ENCODE peak calls at places on chromosome 4, in ten cellular contexts. N is left ventricle myocardium superior; C is activated CD4-positive, alpha-beta T cell treated with anti-CD3 and anti-CD28 coated beads, Interleukin-2, amount 10 ng/mL, durations not matched to agents 7 days and 5 days; G is DMS79 treated with DMSO at 0.1 percent for 48 hours; I is KG1; K is NCI-H1105; M is brain microvascular endothelial cell; X is fibroblast of the conjunctiva; T is NCI-H187 treated with DMSO at 0.1 percent for 48 hours; F is lower lobe of right lung. A is an unnamed sample.

GRCh38 chr4:7395635-7396034 is 39.1 kb downstream of the PSAPL1 start:
- DNase-seq in N (no peak), C (no peak), G (no peak), I (no peak), K (no peak), M (no peak), X (no peak), T (no peak), F (no peak), A (no peak)

GRCh38 chr4:98446499-98447375 is 185.6 kb downstream of the RAP1GDS1 start:
- DNase-seq in N (no peak), C (peak), G (peak), I (peak), K (no peak), M (peak), X (peak), T (no peak), F (peak), A (no peak)

GRCh38 chr4:1008840-1009646 is 2.4 kb upstream of the FGFRL1 start:
- DNase-seq in N (peak), C (peak), G (no peak), I (no peak), K (no peak), M (no peak), X (no peak), T (no peak), F (peak), A (no peak)

GRCh38 chr4:86939123-86939522 is 4.3 kb downstream of the AFF1 start:
- DNase-seq in N (no peak), C (peak), G (no peak), I (no peak), K (no peak), M (no peak), X (no peak), T (no peak), F (no peak), A (no peak)

GRCh38 chr4:56658410-56659003 is 22.6 kb downstream of the HOPX start:
- DNase-seq in N (no peak), C (no peak), G (no peak), I (no peak), K (no peak), M (no peak), X (no peak), T (no peak), F (no peak), A (peak)

GRCh38 chr4:163085085-163085484 is 81.6 kb downstream of the NAF1 start:
- DNase-seq in N (no peak), C (no peak), G (no peak), I (no peak), K (no peak), M (no peak), X (no peak), T (no peak), F (no peak), A (no peak)

GRCh38 chr4:176499518-176499917 is 179.8 kb downstream of the SPCS3 start:
- DNase-seq in N (no peak), C (no peak), G (no peak), I (no peak), K (no peak), M (no peak), X (peak), T (no peak), F (no peak), A (peak)

GRCh38 chr4:176377705-176378302 is 58.0 kb downstream of the SPCS3 start:
- DNase-seq in N (no peak), C (no peak), G (no peak), I (no peak), K (peak), M (no peak), X (no peak), T (no peak), F (no peak), A (no peak)

GRCh38 chr4:23733911-23734458 is 155.9 kb downstream of the PPARGC1A start:
- DNase-seq in N (no peak), C (no peak), G (no peak), I (no peak), K (no peak), M (no peak), X (no peak), T (no peak), F (no peak), A (no peak)

GRCh38 chr4:46937493-46937892 is 28.4 kb upstream of the COX7B2 start:
- DNase-seq in N (no peak), C (no peak), G (no peak), I (no peak), K (no peak), M (no peak), X (no peak), T (no peak), F (no peak), A (no peak)

GRCh38 chr4:83113429-83113786 is 1.1 kb downstream of the PLAC8 start:
- DNase-seq in N (no peak), C (peak), G (no peak), I (no peak), K (no peak), M (no peak), X (no peak), T (no peak), F (no peak), A (no peak)

GRCh38 chr4:102715057-102715456 is 45.7 kb downstream of the MANBA start:
- DNase-seq in N (no peak), C (no peak), G (no peak), I (no peak), K (no peak), M (peak), X (no peak), T (no peak), F (no peak), A (no peak)

GRCh38 chr4:91087743-91088142 is 960.5 kb downstream of the CCSER1 start:
- DNase-seq in N (no peak), C (no peak), G (peak), I (no peak), K (no peak), M (no peak), X (no peak), T (no peak), F (no peak), A (no peak)

GRCh38 chr4:55906999-55907398 is 41.7 kb upstream of the CEP135 start:
- DNase-seq in N (no peak), C (no peak), G (no peak), I (no peak), K (no peak), M (no peak), X (no peak), T (no peak), F (no peak), A (no peak)

GRCh38 chr4:87950516-87950915 is 25.0 kb upstream of the SPP1 start:
- DNase-seq in N (no peak), C (no peak), G (no peak), I (no peak), K (no peak), M (no peak), X (no peak), T (no peak), F (no peak), A (no peak)

GRCh38 chr4:55029321-55029720 is 96.1 kb downstream of the KDR start:
- DNase-seq in N (no peak), C (no peak), G (no peak), I (no peak), K (no peak), M (no peak), X (no peak), T (no peak), F (no peak), A (no peak)

GRCh38 chr4:82893942-82894341 is 3.0 kb upstream of the SEC31A start:
- DNase-seq in N (no peak), C (no peak), G (no peak), I (no peak), K (no peak), M (no peak), X (no peak), T (no peak), F (no peak), A (no peak)

GRCh38 chr4:113141901-113142346 is 92.5 kb downstream of the ANK2 start:
- DNase-seq in N (no peak), C (no peak), G (peak), I (no peak), K (peak), M (peak), X (no peak), T (peak), F (no peak), A (peak)

GRCh38 chr4:159547645-159548308 is 444.9 kb downstream of the RAPGEF2 start:
- DNase-seq in N (no peak), C (no peak), G (no peak), I (no peak), K (no peak), M (no peak), X (no peak), T (no peak), F (no peak), A (no peak)

GRCh38 chr4:81452452-81453011 is 19.2 kb downstream of the RASGEF1B start:
- DNase-seq in N (no peak), C (no peak), G (peak), I (no peak), K (no peak), M (no peak), X (no peak), T (no peak), F (no peak), A (no peak)

GRCh38 chr4:139144911-139145551 is 32.0 kb downstream of the ELF2 start:
- DNase-seq in N (no peak), C (no peak), G (peak), I (no peak), K (peak), M (no peak), X (no peak), T (no peak), F (no peak), A (no peak)

GRCh38 chr4:146883070-146883469 is 62.6 kb downstream of the TTC29 start:
- DNase-seq in N (no peak), C (no peak), G (no peak), I (no peak), K (no peak), M (no peak), X (no peak), T (no peak), F (no peak), A (no peak)

GRCh38 chr4:72473434-72473900 is 95.6 kb downstream of the ADAMTS3 start:
- DNase-seq in N (no peak), C (no peak), G (no peak), I (no peak), K (no peak), M (peak), X (peak), T (no peak), F (no peak), A (no peak)

GRCh38 chr4:167032876-167033275 is 201.4 kb downstream of the SPOCK3 start:
- DNase-seq in N (no peak), C (no peak), G (no peak), I (no peak), K (no peak), M (no peak), X (no peak), T (no peak), F (no peak), A (no peak)

GRCh38 chr4:8099981-8100464 is 58.6 kb downstream of the ABLIM2 start:
- DNase-seq in N (no peak), C (no peak), G (no peak), I (no peak), K (no peak), M (no peak), X (no peak), T (no peak), F (no peak), A (no peak)

GRCh38 chr4:139628184-139629012 is 37.2 kb upstream of the MGST2 start:
- DNase-seq in N (no peak), C (no peak), G (peak), I (no peak), K (peak), M (no peak), X (no peak), T (no peak), F (peak), A (no peak)

GRCh38 chr4:171519457-171519856 is 293.7 kb upstream of the GALNTL6 start:
- DNase-seq in N (no peak), C (no peak), G (no peak), I (no peak), K (no peak), M (no peak), X (no peak), T (no peak), F (no peak), A (no peak)

GRCh38 chr4:111228874-111229273 is 606.0 kb upstream of the PITX2 start:
- DNase-seq in N (no peak), C (no peak), G (no peak), I (no peak), K (no peak), M (no peak), X (no peak), T (no peak), F (no peak), A (peak)

GRCh38 chr4:84565951-84566350 is 17.0 kb upstream of the CDS1 start:
- DNase-seq in N (no peak), C (no peak), G (no peak), I (no peak), K (no peak), M (no peak), X (no peak), T (no peak), F (no peak), A (no peak)

GRCh38 chr4:3638080-3638715 is 106.0 kb upstream of the LRPAP1 start:
- DNase-seq in N (no peak), C (no peak), G (no peak), I (no peak), K (no peak), M (no peak), X (no peak), T (no peak), F (no peak), A (no peak)

GRCh38 chr4:581753-582361 is 5.8 kb upstream of the TMEM271 start:
- DNase-seq in N (no peak), C (no peak), G (no peak), I (no peak), K (no peak), M (no peak), X (no peak), T (no peak), F (no peak), A (no peak)

GRCh38 chr4:93791570-93792195 is 36.9 kb upstream of the ATOH1 start:
- DNase-seq in N (no peak), C (peak), G (peak), I (peak), K (peak), M (peak), X (peak), T (peak), F (peak), A (peak)

GRCh38 chr4:3223346-3223745 is 25.6 kb upstream of the MSANTD1 start:
- DNase-seq in N (peak), C (no peak), G (no peak), I (no peak), K (no peak), M (no peak), X (no peak), T (no peak), F (peak), A (no peak)

GRCh38 chr4:155564086-155564485 is 102.6 kb upstream of the GUCY1A1 start:
- DNase-seq in N (no peak), C (no peak), G (no peak), I (no peak), K (no peak), M (no peak), X (no peak), T (no peak), F (no peak), A (no peak)

GRCh38 chr4:172480471-172480870 is 667.3 kb downstream of the GALNTL6 start:
- DNase-seq in N (no peak), C (no peak), G (no peak), I (no peak), K (no peak), M (no peak), X (no peak), T (no peak), F (no peak), A (no peak)

GRCh38 chr4:25861951-25862410 is 807 bp downstream of the SEL1L3 start:
- DNase-seq in N (no peak), C (peak), G (no peak), I (peak), K (no peak), M (no peak), X (no peak), T (no peak), F (peak), A (no peak)

GRCh38 chr4:140875751-140876389 is 119.7 kb upstream of the TBC1D9 start:
- DNase-seq in N (no peak), C (no peak), G (no peak), I (no peak), K (no peak), M (no peak), X (no peak), T (no peak), F (no peak), A (no peak)

GRCh38 chr4:1055721-1056590 is 44.5 kb downstream of the FGFRL1 start:
- DNase-seq in N (peak), C (peak), G (no peak), I (no peak), K (no peak), M (no peak), X (no peak), T (no peak), F (no peak), A (no peak)

GRCh38 chr4:172865103-172865502 is 303.5 kb upstream of the GALNT7 start:
- DNase-seq in N (no peak), C (no peak), G (no peak), I (no peak), K (no peak), M (no peak), X (no peak), T (no peak), F (no peak), A (no peak)

GRCh38 chr4:101328063-101328602 is 19.2 kb downstream of the PPP3CA start:
- DNase-seq in N (no peak), C (peak), G (no peak), I (no peak), K (no peak), M (no peak), X (no peak), T (no peak), F (no peak), A (no peak)